ENCODE peak calls at places on chromosomes 4 and X, in seven cellular contexts. One of them, this sample, is unnamed.

GRCh38 chr4:17578482-17578891 is 1.5 kb downstream of the LAP3 start:
- DNase-seq in mesenchymal stem cell: peak
- DNase-seq in H1: no peak
- DNase-seq in IMR-90: peak
- DNase-seq in mesendoderm: no peak
- DNase-seq in H9: no peak
- DNase-seq in neuronal stem cell: no peak
- DNase-seq in this sample: no peak

GRCh38 chr4:3145251-3145908 is 70.9 kb downstream of the HTT start:
- DNase-seq in H1: no peak
- DNase-seq in IMR-90: peak
- DNase-seq in mesenchymal stem cell: peak
- DNase-seq in neuronal stem cell: no peak
- DNase-seq in H9: no peak
- DNase-seq in mesendoderm: no peak
- DNase-seq in this sample: no peak

GRCh38 chr4:9916937-9917336 is 104.4 kb downstream of the SLC2A9 start:
- DNase-seq in H9: no peak
- DNase-seq in H1: no peak
- DNase-seq in neuronal stem cell: no peak
- DNase-seq in mesenchymal stem cell: no peak
- DNase-seq in IMR-90: no peak
- DNase-seq in mesendoderm: no peak
- DNase-seq in this sample: peak

GRCh38 chrX:1491851-1492349 is 39.2 kb upstream of the ASMTL start:
- DNase-seq in IMR-90: no peak
- DNase-seq in H9: peak
- DNase-seq in H1: no peak
- DNase-seq in mesendoderm: peak
- DNase-seq in mesenchymal stem cell: no peak
- DNase-seq in neuronal stem cell: peak
- DNase-seq in this sample: no peak

GRCh38 chr4:149164282-149164681 is 651.4 kb downstream of the IQCM start:
- DNase-seq in H1: peak
- DNase-seq in mesendoderm: peak
- DNase-seq in H9: peak
- DNase-seq in IMR-90: peak
- DNase-seq in neuronal stem cell: peak
- DNase-seq in mesenchymal stem cell: peak
- DNase-seq in this sample: no peak

GRCh38 chrX:13059676-13060499 is 15.5 kb upstream of the FAM9C start:
- DNase-seq in IMR-90: peak
- DNase-seq in H1: no peak
- DNase-seq in neuronal stem cell: no peak
- DNase-seq in mesenchymal stem cell: peak
- DNase-seq in mesendoderm: peak
- DNase-seq in H9: no peak
- DNase-seq in this sample: peak

GRCh38 chrX:80216086-80216485 is 201.5 kb downstream of the TBX22 start:
- DNase-seq in H9: no peak
- DNase-seq in IMR-90: no peak
- DNase-seq in H1: no peak
- DNase-seq in mesendoderm: no peak
- DNase-seq in mesenchymal stem cell: no peak
- DNase-seq in neuronal stem cell: no peak
- DNase-seq in this sample: no peak

GRCh38 chrX:22378296-22378695 is 105.6 kb downstream of the CBLL2 start:
- DNase-seq in H9: no peak
- DNase-seq in H1: no peak
- DNase-seq in mesenchymal stem cell: no peak
- DNase-seq in IMR-90: no peak
- DNase-seq in neuronal stem cell: no peak
- DNase-seq in mesendoderm: no peak
- DNase-seq in this sample: peak

GRCh38 chrX:72258174-72258573 is 18.9 kb downstream of the RPS4X start:
- DNase-seq in IMR-90: peak
- DNase-seq in H1: no peak
- DNase-seq in neuronal stem cell: no peak
- DNase-seq in mesenchymal stem cell: peak
- DNase-seq in H9: no peak
- DNase-seq in mesendoderm: no peak
- DNase-seq in this sample: no peak

GRCh38 chr4:81314897-81315470 is 100.0 kb upstream of the PRKG2 start:
- DNase-seq in neuronal stem cell: no peak
- DNase-seq in IMR-90: peak
- DNase-seq in mesendoderm: no peak
- DNase-seq in H1: no peak
- DNase-seq in mesenchymal stem cell: peak
- DNase-seq in H9: no peak
- DNase-seq in this sample: no peak

GRCh38 chrX:85052636-85053343 is 49.1 kb downstream of the APOOL start:
- DNase-seq in neuronal stem cell: no peak
- DNase-seq in IMR-90: peak
- DNase-seq in H1: no peak
- DNase-seq in mesenchymal stem cell: peak
- DNase-seq in H9: no peak
- DNase-seq in mesendoderm: peak
- DNase-seq in this sample: peak

GRCh38 chrX:70262952-70263567 is 3.1 kb upstream of the P2RY4 start:
- DNase-seq in H1: peak
- DNase-seq in IMR-90: peak
- DNase-seq in neuronal stem cell: peak
- DNase-seq in H9: peak
- DNase-seq in mesendoderm: peak
- DNase-seq in mesenchymal stem cell: peak
- DNase-seq in this sample: peak

GRCh38 chr4:36011381-36011780 is 232.9 kb downstream of the ARAP2 start:
- DNase-seq in mesendoderm: peak
- DNase-seq in mesenchymal stem cell: peak
- DNase-seq in H9: no peak
- DNase-seq in H1: no peak
- DNase-seq in neuronal stem cell: no peak
- DNase-seq in IMR-90: no peak
- DNase-seq in this sample: peak

GRCh38 chr4:175457956-175458355 is 354.1 kb downstream of the GPM6A start:
- DNase-seq in H9: no peak
- DNase-seq in neuronal stem cell: no peak
- DNase-seq in IMR-90: no peak
- DNase-seq in mesenchymal stem cell: no peak
- DNase-seq in H1: no peak
- DNase-seq in mesendoderm: no peak
- DNase-seq in this sample: peak

GRCh38 chr4:7649741-7650531 is 215.2 kb upstream of the PSAPL1 start:
- DNase-seq in IMR-90: peak
- DNase-seq in H1: no peak
- DNase-seq in mesenchymal stem cell: peak
- DNase-seq in mesendoderm: no peak
- DNase-seq in H9: no peak
- DNase-seq in neuronal stem cell: no peak
- DNase-seq in this sample: no peak

GRCh38 chrX:150314186-150314585 is 48.9 kb upstream of the MAMLD1 start:
- DNase-seq in neuronal stem cell: no peak
- DNase-seq in H1: no peak
- DNase-seq in mesenchymal stem cell: no peak
- DNase-seq in mesendoderm: no peak
- DNase-seq in IMR-90: no peak
- DNase-seq in H9: no peak
- DNase-seq in this sample: no peak

GRCh38 chrX:40663078-40663740 is 15.8 kb upstream of the CXorf38 start:
- DNase-seq in mesenchymal stem cell: no peak
- DNase-seq in H1: no peak
- DNase-seq in mesendoderm: no peak
- DNase-seq in H9: no peak
- DNase-seq in neuronal stem cell: no peak
- DNase-seq in IMR-90: no peak
- DNase-seq in this sample: no peak

GRCh38 chrX:41332408-41332987 is 1.5 kb upstream of the DDX3X start:
- DNase-seq in neuronal stem cell: no peak
- DNase-seq in IMR-90: peak
- DNase-seq in mesenchymal stem cell: no peak
- DNase-seq in mesendoderm: peak
- DNase-seq in H9: no peak
- DNase-seq in H1: no peak
- DNase-seq in this sample: no peak

GRCh38 chr4:121728798-121729226 is 32.0 kb upstream of the ANXA5 start:
- DNase-seq in H9: no peak
- DNase-seq in mesenchymal stem cell: peak
- DNase-seq in IMR-90: peak
- DNase-seq in mesendoderm: no peak
- DNase-seq in neuronal stem cell: no peak
- DNase-seq in H1: no peak
- DNase-seq in this sample: peak

GRCh38 chr4:25844957-25845712 is 17.7 kb downstream of the SEL1L3 start:
- DNase-seq in H9: no peak
- DNase-seq in mesendoderm: no peak
- DNase-seq in mesenchymal stem cell: no peak
- DNase-seq in IMR-90: no peak
- DNase-seq in H1: no peak
- DNase-seq in neuronal stem cell: no peak
- DNase-seq in this sample: no peak

GRCh38 chrX:143757375-143757774 is 36.8 kb upstream of the SPANXN2 start:
- DNase-seq in neuronal stem cell: no peak
- DNase-seq in H1: no peak
- DNase-seq in IMR-90: no peak
- DNase-seq in H9: peak
- DNase-seq in mesenchymal stem cell: no peak
- DNase-seq in mesendoderm: peak
- DNase-seq in this sample: no peak

GRCh38 chrX:47250017-47250347 is 17.2 kb downstream of the USP11 start:
- DNase-seq in H1: no peak
- DNase-seq in mesendoderm: no peak
- DNase-seq in IMR-90: no peak
- DNase-seq in H9: no peak
- DNase-seq in neuronal stem cell: no peak
- DNase-seq in mesenchymal stem cell: no peak
- DNase-seq in this sample: no peak

GRCh38 chrX:3518870-3519269 is 172.4 kb upstream of the MXRA5 start:
- DNase-seq in H1: peak
- DNase-seq in neuronal stem cell: no peak
- DNase-seq in H9: peak
- DNase-seq in mesendoderm: peak
- DNase-seq in mesenchymal stem cell: peak
- DNase-seq in IMR-90: peak
- DNase-seq in this sample: peak

GRCh38 chr4:8349664-8350225 is 80.2 kb downstream of the HTRA3 start:
- DNase-seq in IMR-90: no peak
- DNase-seq in neuronal stem cell: no peak
- DNase-seq in H1: no peak
- DNase-seq in mesendoderm: peak
- DNase-seq in mesenchymal stem cell: no peak
- DNase-seq in H9: peak
- DNase-seq in this sample: no peak

GRCh38 chr4:5471206-5471605 is 237.2 kb downstream of the EVC2 start:
- DNase-seq in mesendoderm: no peak
- DNase-seq in H1: no peak
- DNase-seq in neuronal stem cell: no peak
- DNase-seq in IMR-90: no peak
- DNase-seq in H9: no peak
- DNase-seq in mesenchymal stem cell: no peak
- DNase-seq in this sample: no peak

GRCh38 chr4:98663226-98664006 is 5.0 kb upstream of the TSPAN5 start:
- DNase-seq in H1: no peak
- DNase-seq in mesendoderm: no peak
- DNase-seq in mesenchymal stem cell: no peak
- DNase-seq in neuronal stem cell: no peak
- DNase-seq in H9: no peak
- DNase-seq in IMR-90: no peak
- DNase-seq in this sample: no peak

GRCh38 chr4:55345054-55345453 is 988 bp upstream of the SRD5A3 start:
- DNase-seq in H1: no peak
- DNase-seq in mesendoderm: no peak
- DNase-seq in H9: no peak
- DNase-seq in neuronal stem cell: no peak
- DNase-seq in IMR-90: no peak
- DNase-seq in mesenchymal stem cell: no peak
- DNase-seq in this sample: no peak

GRCh38 chr4:41268024-41268423 is 11.3 kb downstream of the UCHL1 start:
- DNase-seq in H1: no peak
- DNase-seq in neuronal stem cell: no peak
- DNase-seq in mesenchymal stem cell: no peak
- DNase-seq in IMR-90: no peak
- DNase-seq in mesendoderm: no peak
- DNase-seq in H9: no peak
- DNase-seq in this sample: no peak
- H2AK5ac ChIP-seq in H1: no peak
- H2AK5ac ChIP-seq in neuronal stem cell: no peak
- H2AK5ac ChIP-seq in mesenchymal stem cell: no peak
- H2AK5ac ChIP-seq in IMR-90: no peak
- H2AK5ac ChIP-seq in mesendoderm: no peak
- H2AK5ac ChIP-seq in H9: no peak
- H2AK5ac ChIP-seq in this sample: no peak

DNA sequence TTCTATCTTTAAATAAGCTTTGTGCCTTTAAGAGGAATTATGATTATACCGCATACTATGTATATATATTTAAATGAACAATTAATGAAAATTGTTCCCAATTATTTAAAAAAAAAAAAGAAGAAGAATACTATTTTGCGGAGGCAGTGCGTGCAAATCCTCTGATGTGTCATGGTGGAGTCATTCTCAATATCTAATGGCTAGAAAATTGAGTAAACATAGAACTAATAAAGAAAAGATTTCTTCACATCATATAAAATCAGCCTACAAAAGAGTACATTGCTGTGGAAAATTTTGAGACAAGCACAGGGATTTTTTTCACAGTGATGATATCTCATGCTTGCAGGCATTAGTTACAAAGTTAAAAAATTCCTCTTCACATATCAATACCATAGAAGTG is 2.6 kb upstream of the EREG start:
- DNase-seq in neuronal stem cell: no peak
- DNase-seq in IMR-90: peak
- DNase-seq in mesendoderm: no peak
- DNase-seq in H1: no peak
- DNase-seq in H9: no peak
- DNase-seq in mesenchymal stem cell: no peak
- DNase-seq in this sample: no peak
- H2AK5ac ChIP-seq in neuronal stem cell: no peak
- H2AK5ac ChIP-seq in IMR-90: no peak
- H2AK5ac ChIP-seq in mesendoderm: no peak
- H2AK5ac ChIP-seq in H1: no peak
- H2AK5ac ChIP-seq in H9: no peak
- H2AK5ac ChIP-seq in mesenchymal stem cell: no peak
- H2AK5ac ChIP-seq in this sample: no peak

DNA sequence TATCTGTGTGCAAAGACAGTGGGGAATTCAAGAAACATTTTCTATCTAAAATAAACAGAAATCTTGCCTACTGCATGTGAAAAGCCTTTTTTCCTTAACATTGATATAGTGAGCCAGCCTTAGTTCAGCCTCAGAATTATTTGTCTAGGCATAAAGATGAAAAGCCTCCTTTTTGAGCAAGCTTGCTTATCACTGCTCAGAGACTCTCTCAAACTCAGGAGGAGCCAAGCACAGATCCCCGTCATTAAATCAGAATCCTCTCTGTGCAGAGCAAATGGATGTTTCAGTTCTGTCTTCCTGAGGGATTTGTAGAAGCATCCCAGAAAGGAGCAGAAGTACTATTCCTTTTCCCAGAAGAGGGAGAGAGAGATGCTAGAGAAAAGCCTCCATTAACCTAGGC is 186.8 kb upstream of the LNX1 start:
- DNase-seq in mesenchymal stem cell: peak
- DNase-seq in IMR-90: no peak
- DNase-seq in mesendoderm: no peak
- DNase-seq in neuronal stem cell: no peak
- DNase-seq in H1: no peak
- DNase-seq in H9: no peak
- DNase-seq in this sample: no peak
- H2AK5ac ChIP-seq in mesenchymal stem cell: no peak
- H2AK5ac ChIP-seq in IMR-90: peak
- H2AK5ac ChIP-seq in mesendoderm: no peak
- H2AK5ac ChIP-seq in neuronal stem cell: no peak
- H2AK5ac ChIP-seq in H1: no peak
- H2AK5ac ChIP-seq in H9: no peak
- H2AK5ac ChIP-seq in this sample: no peak

GRCh38 chr4:53672873-53673272 is 81.6 kb upstream of the LNX1 start:
- DNase-seq in IMR-90: no peak
- DNase-seq in H9: no peak
- DNase-seq in H1: no peak
- DNase-seq in mesendoderm: no peak
- DNase-seq in mesenchymal stem cell: no peak
- DNase-seq in neuronal stem cell: no peak
- DNase-seq in this sample: no peak
- H2AK5ac ChIP-seq in IMR-90: no peak
- H2AK5ac ChIP-seq in H9: no peak
- H2AK5ac ChIP-seq in H1: no peak
- H2AK5ac ChIP-seq in mesendoderm: no peak
- H2AK5ac ChIP-seq in mesenchymal stem cell: no peak
- H2AK5ac ChIP-seq in neuronal stem cell: no peak
- H2AK5ac ChIP-seq in this sample: no peak

This sample was measured in trophoblast cell.